ENCODE peak calls at places on chromosomes 3 and 15, in nine cellular contexts. J is AG09319, F is RWPE1, G is suprapubic skin, H is neural crest cell, V is PC-3, K is breast epithelium, Q is A549, S is WERI-Rb-1. Y is an unnamed sample.

GRCh38 chr3:150146891-150147761 is 176.4 kb upstream of the PFN2 start:
- DNase-seq in Q (no peak), F (peak), G (no peak), V (peak), H (no peak), J (peak), S (peak), K (no peak), Y (no peak)

GRCh38 chr3:197472151-197472550 is 83.6 kb downstream of the BDH1 start:
- DNase-seq in K (no peak), G (no peak), J (no peak), V (no peak), S (no peak), H (peak), Q (no peak), F (no peak), Y (no peak)

GRCh38 chr3:175356899-175357324 is 497.8 kb downstream of the NAALADL2 start:
- DNase-seq in J (no peak), V (peak), K (no peak), H (no peak), Q (peak), S (no peak), F (no peak), G (no peak), Y (no peak)

GRCh38 chr3:194212869-194213320 is 76.9 kb downstream of the HES1 start:
- DNase-seq in F (no peak), H (peak), J (no peak), V (no peak), Q (no peak), S (no peak), G (no peak), K (peak), Y (no peak)

GRCh38 chr15:43441316-43441715 is 51.6 kb downstream of the TP53BP1 start:
- DNase-seq in F (no peak), Q (peak), G (no peak), H (no peak), K (no peak), S (no peak), V (peak), J (no peak), Y (no peak)

GRCh38 chr3:3699816-3700633 is 99.2 kb upstream of the LRRN1 start:
- DNase-seq in S (no peak), F (no peak), Q (no peak), K (no peak), G (no peak), J (no peak), H (no peak), V (no peak), Y (peak)

GRCh38 chr3:52022323-52023100 is 26.8 kb upstream of the RPL29 start:
- DNase-seq in J (no peak), H (no peak), G (no peak), S (peak), F (no peak), K (no peak), V (no peak), Q (no peak), Y (no peak)

GRCh38 chr15:48507416-48508065 is 138.0 kb downstream of the FBN1 start:
- DNase-seq in F (peak), S (peak), G (no peak), K (no peak), Q (peak), V (peak), J (no peak), H (peak), Y (peak)

DNA sequence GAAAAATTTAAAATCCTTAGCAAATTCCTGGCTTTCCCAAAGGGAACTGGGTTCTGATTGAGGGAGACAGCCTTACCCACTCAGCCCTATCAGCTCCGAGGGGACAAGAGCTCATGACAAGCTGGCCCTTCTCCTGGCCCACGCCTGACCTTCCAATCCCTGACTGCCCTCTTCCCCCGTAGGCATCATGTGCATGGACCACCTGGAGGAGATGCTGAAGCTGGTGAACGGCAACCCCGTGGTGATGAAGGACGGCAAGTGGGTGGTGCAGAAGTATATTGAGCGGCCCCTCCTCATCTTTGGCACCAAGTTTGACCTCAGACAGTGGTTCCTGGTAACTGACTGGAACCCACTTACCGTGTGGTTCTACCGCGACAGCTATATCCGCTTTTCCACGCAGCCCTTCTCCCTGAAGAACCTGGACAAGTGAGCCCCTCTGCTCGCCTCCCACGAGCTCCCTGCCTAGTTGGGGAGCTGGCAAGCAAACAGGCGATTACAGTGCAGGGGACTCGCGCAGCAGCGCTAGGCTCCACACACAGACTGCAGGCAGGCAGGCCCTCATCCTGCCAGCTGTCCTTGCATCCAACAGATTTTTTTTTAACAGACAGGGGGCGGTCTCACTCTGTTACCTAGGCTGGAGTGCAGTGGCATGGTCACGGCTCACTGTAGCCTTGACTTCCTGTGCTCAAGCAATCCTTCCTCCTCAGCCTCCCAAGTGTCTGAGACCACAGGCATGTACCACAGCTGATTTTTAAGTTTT is 16.8 kb downstream of the RPUSD3 start:
- DNase-seq in Q (peak), H (no peak), V (peak), S (peak), G (no peak), F (no peak), K (no peak), J (no peak), Y (peak)
- TF ChIP-seq CTCF in Q (peak), H (peak), V (peak), S (peak), G (no peak), F (no peak), K (peak), J (no peak), Y (no peak)

DNA sequence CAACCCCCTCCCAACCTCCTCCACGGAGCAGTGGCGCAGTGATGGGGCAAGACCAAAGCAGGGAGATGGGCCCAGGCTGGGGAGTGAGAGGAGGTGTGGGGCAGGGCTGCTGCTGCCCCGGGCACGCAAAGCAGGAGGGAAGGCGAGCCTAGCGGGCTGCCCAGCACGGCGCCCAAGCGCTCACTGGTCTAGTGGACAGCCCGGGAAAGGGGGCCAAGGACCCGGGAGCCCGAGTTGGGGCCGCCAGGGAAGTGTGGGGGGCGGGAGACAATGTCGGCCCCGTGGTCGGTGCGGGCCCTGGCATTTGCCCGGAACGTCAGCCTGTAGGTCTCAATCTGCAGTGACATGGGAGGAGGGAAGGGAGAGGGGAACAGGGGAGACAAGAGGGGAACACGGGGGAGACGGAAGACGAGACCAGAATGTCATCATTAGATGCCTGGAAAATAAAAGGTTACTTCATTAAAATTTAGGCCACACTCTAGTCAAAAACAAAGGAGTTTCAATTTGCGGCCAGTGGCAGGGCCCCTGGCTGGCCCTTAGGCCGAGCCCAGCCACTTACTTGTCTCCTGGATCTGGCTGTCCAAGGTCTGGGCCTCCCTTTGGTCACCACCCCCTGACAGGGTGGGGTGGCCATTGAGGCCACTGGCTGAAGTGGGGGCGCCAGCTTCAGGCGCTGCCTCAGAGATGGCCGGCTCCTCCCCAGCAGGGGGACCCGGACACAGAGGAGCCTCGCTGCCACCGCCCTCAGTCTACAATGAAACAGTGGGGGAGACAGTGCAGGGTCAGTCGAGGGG is 49.9 kb downstream of the DHX30 start:
- DNase-seq in Q (no peak), H (no peak), S (no peak), K (no peak), G (no peak), F (no peak), J (no peak), V (no peak), Y (no peak)
- TF ChIP-seq CTCF in Q (no peak), H (no peak), S (peak), K (no peak), G (no peak), F (no peak), J (no peak), V (no peak), Y (no peak)

DNA sequence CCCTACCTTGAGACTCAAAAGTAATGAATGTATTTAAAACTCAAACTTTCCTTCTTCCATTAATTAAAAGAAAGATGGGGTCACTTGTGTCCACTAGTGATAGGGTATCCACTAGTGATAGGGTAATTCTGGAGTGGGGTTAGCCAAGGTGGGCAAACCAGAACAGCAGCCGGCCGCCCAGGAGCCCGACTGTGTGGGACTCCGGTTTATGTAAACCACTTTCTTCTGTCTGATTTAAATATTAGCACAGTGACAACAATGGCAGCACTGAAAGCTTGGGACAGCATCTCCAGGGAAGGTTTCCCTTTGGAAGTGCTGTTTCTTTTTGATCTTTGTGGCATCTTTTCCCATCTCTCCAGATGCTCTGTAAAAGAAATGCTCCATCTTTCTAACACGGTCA is 722 bp downstream of the MYZAP start:
- DNase-seq in Q (no peak), S (no peak), K (no peak), F (no peak), G (no peak), J (no peak), V (no peak), H (no peak), Y (no peak)
- TF ChIP-seq CTCF in Q (no peak), S (no peak), K (no peak), F (no peak), G (no peak), J (no peak), V (no peak), H (no peak), Y (no peak)

GRCh38 chr3:185457376-185457775 is 41.5 kb downstream of the TMEM41A start:
- DNase-seq in J (no peak), V (no peak), H (no peak), K (no peak), S (no peak), Q (no peak), G (no peak), F (no peak), Y (no peak)
- TF ChIP-seq CTCF in J (no peak), V (no peak), H (no peak), K (no peak), S (no peak), Q (no peak), G (no peak), F (no peak), Y (no peak)

Y was measured in Calu3.